ENCODE peak calls at places on chromosome 5, in four cellular contexts. U, H, D and C are unnamed samples. For H3K4me1, the result is how much of the 10 kb centered on the place peaks cover.

GRCh38 chr5:148849461-148849860 is 23.1 kb downstream of the ADRB2 start:
- DNase-seq in D (peak), H (no peak), U (no peak), C (no peak)

GRCh38 chr5:154110781-154111180 is 72.0 kb downstream of the MFAP3 start:
- DNase-seq in D (no peak), H (no peak), U (peak), C (no peak)

GRCh38 chr5:95446009-95446408 is 54.8 kb downstream of the FAM81B start:
- DNase-seq in U (peak), D (no peak), H (no peak), C (no peak)

GRCh38 chr5:1488882-1489680 is 34.7 kb downstream of the LPCAT1 start:
- DNase-seq in H (no peak), D (peak), U (peak), C (peak)

GRCh38 chr5:64285188-64286130 is 119.8 kb downstream of the RNF180 start:
- DNase-seq in D (no peak), U (no peak), H (no peak), C (no peak)

GRCh38 chr5:123087173-123088030 is 1.6 kb upstream of the PRDM6 start:
- DNase-seq in H (peak), U (no peak), D (no peak), C (no peak)

GRCh38 chr5:176685010-176685409 is 37.7 kb downstream of the TSPAN17 start:
- DNase-seq in H (no peak), D (no peak), U (no peak), C (no peak)

GRCh38 chr5:96691503-96692303 is 29.5 kb downstream of the CAST start:
- DNase-seq in U (peak), D (no peak), H (no peak), C (no peak)

GRCh38 chr5:7801898-7802614 is 48.9 kb downstream of the CFAP90 start:
- DNase-seq in H (no peak), U (no peak), D (no peak), C (peak)

GRCh38 chr5:167245871-167246270 is 1045.6 kb upstream of the WWC1 start:
- DNase-seq in D (no peak), U (no peak), H (peak), C (no peak)

GRCh38 chr5:65539827-65540226 is 23.1 kb downstream of the CENPK start:
- DNase-seq in H (no peak), D (no peak), U (no peak), C (no peak)

GRCh38 chr5:10707198-10708187 is 53.5 kb downstream of the DAP start:
- DNase-seq in H (no peak), U (no peak), D (no peak), C (no peak)

GRCh38 chr5:112492291-112492690 is 73.2 kb upstream of the EPB41L4A start:
- DNase-seq in D (peak), H (peak), U (peak), C (no peak)

GRCh38 chr5:149930060-149930753 is 14.4 kb downstream of the PDE6A start:
- DNase-seq in H (no peak), D (no peak), U (peak), C (no peak)

GRCh38 chr5:32777733-32778132 is 66.6 kb downstream of the NPR3 start:
- DNase-seq in U (peak), H (no peak), D (no peak), C (no peak)

GRCh38 chr5:1524799-1525623 is 1.3 kb upstream of the LPCAT1 start:
- DNase-seq in D (peak), U (no peak), H (no peak), C (peak)

GRCh38 chr5:158320178-158320674 is 461.3 kb upstream of the CLINT1 start:
- DNase-seq in D (no peak), U (peak), H (no peak), C (no peak)

GRCh38 chr5:91266184-91266705 is 116.9 kb downstream of the ARRDC3 start:
- DNase-seq in D (no peak), H (no peak), U (peak), C (no peak)

GRCh38 chr5:111385970-111386831 is 126.1 kb downstream of the STARD4 start:
- DNase-seq in H (no peak), D (no peak), U (no peak), C (no peak)

GRCh38 chr5:1771149-1772065 is 28.2 kb downstream of the MRPL36 start:
- DNase-seq in H (no peak), D (no peak), U (no peak), C (no peak)

GRCh38 chr5:179290681-179291540 is 54.4 kb downstream of the ADAMTS2 start:
- DNase-seq in U (no peak), D (no peak), H (no peak), C (peak)

GRCh38 chr5:56108212-56108611 is 113.4 kb upstream of the IL6ST start:
- DNase-seq in H (no peak), D (no peak), U (no peak), C (no peak)

GRCh38 chr5:56101180-56101579 is 106.4 kb upstream of the IL6ST start:
- DNase-seq in D (no peak), U (no peak), H (no peak), C (no peak)

GRCh38 chr5:56106837-56107236 is 112.1 kb upstream of the IL6ST start:
- DNase-seq in U (no peak), D (no peak), H (no peak), C (no peak)

GRCh38 chr5:56102885-56103284 is 108.1 kb upstream of the IL6ST start:
- DNase-seq in U (no peak), D (no peak), H (no peak), C (no peak)

DNA sequence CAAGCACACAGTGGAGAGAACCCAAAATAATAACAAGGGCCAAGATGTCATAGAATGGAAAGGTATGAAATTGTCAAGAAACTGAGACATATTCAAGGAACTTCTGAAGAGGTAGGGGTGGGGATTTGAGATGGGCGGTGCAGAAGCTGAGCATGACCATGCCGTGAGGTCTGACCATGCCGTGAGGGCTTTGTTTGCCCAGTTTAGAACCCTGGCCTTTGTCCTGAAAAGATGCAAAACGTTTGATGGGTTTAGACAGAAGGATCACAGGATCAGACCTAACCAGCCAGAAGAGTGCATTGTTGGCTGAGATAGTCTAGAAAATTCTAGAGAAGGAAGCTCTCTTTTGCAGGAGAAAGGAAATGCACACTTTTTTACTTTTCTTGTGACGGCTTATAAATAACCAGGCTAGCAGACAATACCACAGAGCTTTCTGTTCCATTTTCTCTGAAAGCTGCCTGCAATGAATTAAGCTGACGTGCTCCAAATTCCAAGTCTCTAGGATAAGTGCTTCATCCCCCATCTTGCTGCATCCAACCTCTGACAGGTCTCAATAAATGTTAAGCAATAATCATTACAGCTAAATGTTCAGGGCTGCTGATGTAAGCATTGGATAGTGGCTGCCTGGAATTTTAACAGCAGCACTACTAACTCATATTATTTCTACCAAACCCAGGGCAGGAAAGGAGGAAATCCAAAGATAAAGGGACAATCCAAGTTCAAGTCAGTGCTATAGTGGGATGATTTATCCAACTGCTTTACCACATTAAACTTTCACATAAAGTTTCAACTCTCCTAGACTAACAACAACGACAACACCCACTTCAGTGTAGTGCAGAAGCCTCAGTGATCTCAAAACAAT is 111.0 kb upstream of the IL6ST start:
- DNase-seq in D (no peak), U (no peak), H (no peak), C (no peak)
- H3K4me1 ChIP-seq in D (under half), U (under half), H (under half), C (under half)

GRCh38 chr5:169270827-169271226 is 30.1 kb downstream of the SLIT3 start:
- DNase-seq in U (no peak), H (no peak), D (no peak), C (no peak)
- TF ChIP-seq CTCF in U (no peak), H (peak), D (no peak), C (no peak)

DNA sequence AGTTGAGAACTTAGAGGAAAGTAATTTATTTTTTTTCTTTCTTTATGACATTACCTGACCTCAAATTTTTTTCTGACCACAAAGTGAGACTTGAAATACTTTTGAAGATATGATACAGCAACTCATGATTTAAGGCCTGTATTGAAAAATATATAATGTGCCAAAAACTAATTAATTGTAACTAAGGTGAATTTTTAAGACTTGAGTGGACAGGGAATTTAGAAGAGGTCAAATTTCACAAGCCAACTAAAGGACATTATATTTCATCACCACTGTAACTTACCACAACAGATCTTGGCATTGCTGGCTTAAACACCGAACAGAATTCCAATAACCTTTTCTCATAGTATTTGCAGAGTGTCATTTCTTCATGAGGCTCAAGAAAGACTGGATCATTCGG is 1.8 kb downstream of the CCNH start:
- DNase-seq in U (peak), D (no peak), H (no peak), C (no peak)
- H3K27ac ChIP-seq in U (no peak), D (peak), H (no peak), C (peak)

DNA sequence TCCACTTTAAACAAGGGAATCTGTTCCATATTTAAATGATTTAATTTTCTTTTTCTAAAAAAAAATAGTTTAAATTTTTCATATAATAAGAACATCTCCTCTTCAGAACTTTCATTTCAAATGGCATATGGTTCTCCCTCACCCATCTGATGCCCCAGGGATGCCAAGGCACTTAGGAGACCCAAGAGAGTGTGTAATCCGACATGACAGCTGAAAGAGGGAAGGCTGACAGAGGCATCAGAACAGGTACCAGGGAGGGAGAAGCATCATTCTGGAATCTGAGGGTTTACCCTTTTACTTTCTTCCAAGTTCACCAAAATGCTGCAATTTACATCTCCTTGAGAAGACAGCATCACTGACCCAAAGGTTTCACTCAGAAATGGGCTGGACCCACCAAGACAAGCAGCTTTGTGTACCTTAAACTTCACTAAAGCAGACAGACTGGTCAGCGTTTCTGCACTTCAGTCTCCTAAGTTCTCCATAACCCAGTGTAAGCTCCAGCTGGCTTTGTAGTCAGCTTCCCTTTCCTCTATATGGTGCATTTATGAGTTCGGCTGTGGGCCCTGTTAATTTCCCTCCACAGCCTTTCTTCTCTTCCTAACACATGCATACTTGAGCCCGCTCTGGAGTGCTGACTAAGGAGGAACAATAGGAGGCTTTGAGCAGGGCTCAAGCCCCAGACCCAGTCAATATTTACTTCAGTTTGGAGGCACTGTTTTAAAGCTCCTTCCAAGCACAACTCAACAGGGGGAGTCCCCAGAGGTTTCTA is 17.7 kb downstream of the EFNA5 start:
- DNase-seq in U (no peak), D (no peak), H (peak), C (no peak)
- H3K4me1 ChIP-seq in U (under half), D (under half), H (under half), C (under half)

DNA sequence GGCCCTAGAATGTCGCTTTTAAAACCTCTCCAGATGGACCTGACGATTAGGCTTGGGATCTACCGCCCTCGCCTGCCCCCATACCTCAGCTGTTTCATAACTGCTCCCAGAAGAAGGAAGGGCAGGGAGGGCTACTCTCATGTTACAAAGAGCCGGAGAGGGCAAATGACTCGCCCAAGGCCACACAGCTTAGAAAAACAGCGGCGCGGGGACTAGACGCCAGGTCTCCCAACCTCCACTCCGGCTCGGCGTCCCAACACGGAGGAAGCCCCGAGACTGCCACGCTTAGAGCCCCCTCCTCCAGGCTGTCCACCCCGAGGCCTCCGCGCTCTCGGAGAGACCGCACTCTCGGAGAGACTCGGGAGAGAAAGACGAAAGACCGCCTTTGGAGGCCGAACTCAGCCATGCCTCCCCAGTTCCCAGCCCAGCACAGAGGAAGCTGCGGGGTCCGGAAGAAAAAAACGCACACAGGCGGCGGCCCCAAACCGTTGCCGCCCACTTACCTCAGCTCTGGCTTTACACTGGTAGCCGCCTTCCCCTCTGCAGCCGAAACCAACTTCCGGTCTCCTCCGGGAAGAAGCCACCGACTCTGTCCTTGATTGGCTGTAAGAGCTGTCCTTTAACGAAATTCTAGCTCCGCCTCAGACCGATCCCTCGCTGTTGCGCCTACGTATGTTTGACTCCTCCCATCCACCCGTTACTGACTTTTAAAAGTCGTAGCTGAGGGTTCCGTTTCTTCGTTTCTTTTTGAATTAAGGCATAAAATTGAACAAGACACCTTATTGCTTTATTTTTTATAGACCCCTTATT is at the start of gene MED7:
- DNase-seq in U (peak), H (peak), D (peak), C (peak)
- TF ChIP-seq CTCF in U (no peak), H (no peak), D (no peak), C (no peak)

GRCh38 chr5:156093024-156093423 is 233.9 kb upstream of the SGCD start:
- DNase-seq in D (no peak), H (no peak), U (no peak), C (no peak)
- H3K27ac ChIP-seq in D (no peak), H (no peak), U (no peak), C (no peak)